ENCODE peak calls at places on chromosomes 3 and 15, in seven cellular contexts. L is iPS DF 6.9; Q is CD4-positive, alpha-beta T cell; R is HepG2; K is stomach; F is lung; M is effector memory CD4-positive, alpha-beta T cell. S is an unnamed sample.

GRCh38 chr3:16140116-16140893 is 34.2 kb upstream of the GALNT15 start:
- DNase-seq in R (no peak), F (no peak), L (no peak), Q (no peak), M (no peak), K (no peak), S (no peak)

GRCh38 chr3:129690406-129690805 is 83.9 kb upstream of the PLXND1 start:
- DNase-seq in R (peak; percentile 78), Q (no peak), M (peak; percentile 29), L (peak; percentile 74), F (peak; percentile 52), K (no peak), S (peak; percentile 58)

GRCh38 chr15:27592036-27592725 is 506.9 kb downstream of the OCA2 start:
- DNase-seq in R (no peak), K (no peak), F (no peak), M (no peak), L (no peak), Q (no peak), S (no peak)

GRCh38 chr15:68700395-68701123 is 120.1 kb downstream of the ANP32A start:
- DNase-seq in K (no peak), Q (no peak), M (no peak), L (no peak), R (no peak), F (no peak), S (peak; percentile 68)

GRCh38 chr15:55224892-55225291 is 28.2 kb upstream of the RSL24D1 start:
- DNase-seq in K (no peak), F (no peak), L (no peak), R (no peak), Q (no peak), M (no peak), S (no peak)

GRCh38 chr3:100756441-100756840 is 47.1 kb downstream of the TFG start:
- DNase-seq in K (no peak), Q (no peak), F (no peak), M (no peak), R (no peak), L (no peak), S (no peak)

GRCh38 chr15:70318996-70319465 is 221.3 kb upstream of the TLE3 start:
- DNase-seq in L (no peak), M (no peak), F (no peak), R (no peak), K (no peak), Q (no peak), S (no peak)

GRCh38 chr3:178385280-178385952 is 150.8 kb upstream of the KCNMB2 start:
- DNase-seq in F (no peak), K (no peak), R (peak; percentile 1), L (peak; percentile 18), Q (no peak), M (no peak), S (peak; percentile 17)

GRCh38 chr3:24242012-24242698 is 252.5 kb downstream of the THRB start:
- DNase-seq in M (no peak), K (peak; percentile 31), F (no peak), R (no peak), L (no peak), Q (no peak), S (no peak)

GRCh38 chr3:27721717-27722564 is at the start of gene EOMES:
- DNase-seq in F (no peak), R (peak; percentile 30), L (no peak), K (peak; percentile 47), Q (peak; percentile 66), M (peak; percentile 54), S (no peak)

GRCh38 chr15:52857937-52858336 is 67.8 kb upstream of the ONECUT1 start:
- DNase-seq in M (no peak), Q (no peak), K (no peak), R (no peak), L (no peak), F (no peak), S (no peak)

GRCh38 chr3:100018806-100019205 is 95.5 kb downstream of the FILIP1L start:
- DNase-seq in M (no peak), R (no peak), K (no peak), F (no peak), Q (no peak), L (no peak), S (no peak)

GRCh38 chr3:149494022-149494758 is 19.7 kb downstream of the TM4SF4 start:
- DNase-seq in F (peak; percentile 68), Q (no peak), L (peak; percentile 63), M (no peak), R (peak; percentile 64), K (peak; percentile 77), S (no peak)

GRCh38 chr15:64521726-64522164 is 61.4 kb downstream of the ZNF609 start:
- DNase-seq in K (peak; percentile 51), M (no peak), R (peak; percentile 78), L (no peak), Q (no peak), F (no peak), S (peak; percentile 73)

GRCh38 chr3:126537730-126538281 is 13.9 kb downstream of the CHST13 start:
- DNase-seq in L (no peak), M (no peak), Q (peak; percentile 17), K (no peak), R (no peak), F (no peak), S (no peak)

DNA sequence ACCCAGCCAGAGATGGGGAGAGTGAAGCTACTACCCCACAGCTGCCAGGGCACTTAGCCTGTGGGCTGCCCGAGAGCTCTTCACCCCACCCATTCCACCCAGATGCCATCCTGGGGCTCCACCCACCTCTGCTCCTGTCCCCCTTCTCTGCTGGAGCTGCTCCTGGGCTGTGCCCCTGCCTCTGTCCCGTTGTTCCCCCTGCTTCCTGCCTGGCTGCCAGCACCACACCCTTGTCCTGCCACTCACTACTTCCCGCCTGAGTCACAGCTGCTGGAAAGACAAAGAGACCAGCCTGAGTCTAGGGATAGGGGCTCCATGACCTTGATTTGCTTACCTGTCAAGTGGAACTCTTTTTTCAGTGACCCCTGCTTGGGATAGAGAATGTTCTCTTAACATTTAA is 12.4 kb downstream of the GNAI2 start:
- DNase-seq in Q (no peak), F (no peak), R (no peak), M (no peak), K (peak; percentile 62), L (no peak), S (no peak)
- H3K27ac ChIP-seq in Q (peak overlapping the region; percentile 51), F (peak overlapping the region; percentile 51), R (no peak overlapping the region), M (peak overlapping the region; percentile 46), K (peak overlapping the region; percentile 94), L (no peak overlapping the region), S (peak overlapping the region; percentile 50)

DNA sequence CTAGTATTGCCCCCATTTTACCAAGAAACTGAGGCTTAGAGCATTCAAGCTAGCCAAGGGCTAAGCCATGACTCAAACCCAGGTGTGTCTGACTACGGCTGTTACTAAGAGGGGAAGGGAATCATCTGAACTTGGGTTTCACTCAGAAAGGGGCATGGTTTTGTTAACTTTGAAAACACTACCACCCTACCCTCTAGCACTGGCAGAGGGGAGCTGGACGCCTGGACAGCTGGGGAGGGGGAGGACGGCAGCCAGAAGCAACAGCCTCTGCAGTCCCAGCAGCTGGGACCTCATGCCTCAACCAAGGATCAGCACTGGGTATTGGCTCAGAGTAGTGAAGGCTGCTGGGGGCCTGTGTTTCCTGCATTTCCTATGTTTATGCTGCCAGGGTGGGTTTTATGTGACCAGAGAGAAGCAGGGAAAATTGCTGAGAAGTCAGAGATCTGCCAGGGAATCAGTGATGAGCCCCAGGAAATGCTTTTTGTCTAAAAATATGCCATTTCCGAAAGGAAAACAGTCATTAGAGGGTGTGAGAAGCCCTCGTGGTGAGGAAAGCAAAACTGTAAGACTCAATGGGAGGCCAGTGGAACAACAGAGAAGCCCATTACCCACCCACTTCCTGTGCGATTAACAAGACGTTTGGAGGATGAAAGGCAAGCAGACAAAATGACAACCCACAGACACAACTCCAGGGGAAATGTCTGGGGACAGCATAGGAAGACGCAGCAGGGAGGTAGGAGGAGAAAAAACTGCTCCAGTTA is 41.2 kb downstream of the LIPC start:
- DNase-seq in M (peak; percentile 14), F (no peak), K (no peak), R (no peak), L (no peak), Q (no peak), S (no peak)
- H3K27ac ChIP-seq in M (no peak overlapping the region), F (no peak overlapping the region), K (no peak overlapping the region), R (no peak overlapping the region), L (no peak overlapping the region), Q (peak overlapping the region; percentile 42), S (no peak overlapping the region)

DNA sequence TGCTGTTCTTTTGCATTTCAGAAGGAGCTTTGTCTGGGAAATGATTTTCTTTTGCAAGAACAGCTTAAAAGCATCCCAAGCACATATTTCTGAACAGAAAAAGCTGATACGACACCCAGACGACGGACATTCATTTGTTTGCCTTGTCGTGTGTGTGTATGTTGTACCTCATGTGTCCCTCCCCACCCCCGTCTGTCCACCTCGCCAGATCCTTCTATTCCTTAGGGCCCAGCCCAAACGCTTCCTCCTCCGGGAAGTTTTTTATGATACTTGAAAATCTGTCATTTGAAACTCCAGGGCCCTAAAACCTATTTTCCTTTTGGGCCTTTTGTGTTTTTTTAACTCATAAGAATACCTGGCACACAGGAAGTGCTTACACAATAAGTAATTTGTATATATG is 8.8 kb downstream of the ITPR1 start:
- DNase-seq in K (no peak), F (no peak), M (no peak), R (no peak), Q (no peak), L (no peak), S (no peak)
- H3K27ac ChIP-seq in K (no peak overlapping the region), F (no peak overlapping the region), M (no peak overlapping the region), R (no peak overlapping the region), Q (no peak overlapping the region), L (no peak overlapping the region), S (no peak overlapping the region)

GRCh38 chr3:79030157-79030556 is 737.6 kb downstream of the ROBO1 start:
- DNase-seq in M (no peak), Q (no peak), K (no peak), F (no peak), L (no peak), R (no peak), S (no peak)

GRCh38 chr3:79028916-79029315 is 738.9 kb downstream of the ROBO1 start:
- DNase-seq in Q (no peak), F (no peak), L (no peak), M (no peak), K (no peak), R (no peak), S (no peak)

GRCh38 chr3:79032686-79033318 is 735.0 kb downstream of the ROBO1 start:
- DNase-seq in L (no peak), M (no peak), R (peak; percentile 52), K (no peak), Q (no peak), F (no peak), S (no peak)

DNA sequence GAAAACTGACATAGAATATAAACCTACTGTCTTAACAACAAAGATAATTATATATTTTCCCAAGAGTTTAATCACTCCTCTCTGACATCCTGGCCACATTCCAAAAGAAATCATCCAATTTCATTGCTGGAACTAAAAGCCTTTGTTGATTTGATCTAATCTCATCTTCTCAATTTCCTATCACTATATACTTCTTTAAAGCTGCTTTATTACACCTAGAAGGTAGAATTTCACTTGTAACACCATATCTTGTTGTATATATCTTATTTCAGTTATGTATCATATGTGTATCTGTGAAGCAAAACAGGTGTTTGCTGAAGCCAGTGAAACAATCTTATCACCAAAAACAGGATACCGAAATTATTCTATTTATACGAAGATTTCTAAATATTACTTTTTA is 740.2 kb downstream of the ROBO1 start:
- DNase-seq in L (no peak), R (no peak), Q (no peak), F (no peak), K (no peak), M (no peak), S (no peak)
- H3K27ac ChIP-seq in L (no peak overlapping the region), R (no peak overlapping the region), Q (no peak overlapping the region), F (no peak overlapping the region), K (no peak overlapping the region), M (no peak overlapping the region), S (no peak overlapping the region)

S was measured in caudate nucleus.